ENCODE peak calls at places on chromosomes 1 and 21, in four cellular contexts. T is SK-N-SH; V is naive thymus-derived CD4-positive, alpha-beta T cell; K is tibial artery. A is an unnamed sample.

GRCh38 chr1:151061012-151061401 is 810 bp downstream of the MLLT11 start:
- DNase-seq in K (peak; percentile 31), T (peak; percentile 35), V (no peak), A (no peak)

GRCh38 chr1:115912116-115912515 is 64.2 kb upstream of the SLC22A15 start:
- DNase-seq in K (no peak), V (no peak), T (no peak), A (no peak)

GRCh38 chr1:228236744-228237143 is 28.9 kb downstream of the OBSCN start:
- DNase-seq in V (no peak), K (no peak), T (no peak), A (no peak)

GRCh38 chr1:224640018-224640417 is 23.9 kb downstream of the CNIH3 start:
- DNase-seq in V (no peak), K (no peak), T (no peak), A (no peak)

GRCh38 chr21:21921410-21922232 is 923.4 kb downstream of the NCAM2 start:
- DNase-seq in K (no peak), V (no peak), T (peak; percentile 16), A (no peak)

GRCh38 chr1:51504806-51505525 is 14.1 kb downstream of the EPS15 start:
- DNase-seq in T (no peak), K (no peak), V (no peak), A (no peak)

GRCh38 chr1:200740291-200741212 is 1.9 kb downstream of the CAMSAP2 start:
- DNase-seq in T (no peak), K (no peak), V (no peak), A (no peak)

GRCh38 chr1:10646347-10646861 is 150.0 kb downstream of the CASZ1 start:
- DNase-seq in K (no peak), V (no peak), T (peak; percentile 75), A (no peak)

GRCh38 chr21:34640858-34641257 is 25.9 kb upstream of the RCAN1 start:
- DNase-seq in V (no peak), T (no peak), K (no peak), A (no peak)

GRCh38 chr1:153921803-153922075 is 1.0 kb downstream of the GATAD2B start:
- DNase-seq in V (no peak), K (no peak), T (peak; percentile 4), A (no peak)

GRCh38 chr1:211738096-211738708 is 62.8 kb upstream of the NEK2 start:
- DNase-seq in T (no peak), V (no peak), K (no peak), A (no peak)

GRCh38 chr1:67648582-67649326 is 36.2 kb upstream of the GADD45A start:
- DNase-seq in T (no peak), V (no peak), K (no peak), A (no peak)

GRCh38 chr1:156499194-156499702 is 1.3 kb downstream of the MEF2D start:
- DNase-seq in V (no peak), K (peak; percentile 68), T (no peak), A (no peak)
- H3K4me1 ChIP-seq in V (peaks cover 74% of the 10 kb centered on the region), K (peaks cover 71% of the 10 kb centered on the region), T (peaks cover 47% of the 10 kb centered on the region), A (peaks cover 49% of the 10 kb centered on the region)

GRCh38 chr21:42536601-42537000 is 22.9 kb downstream of the SLC37A1 start:
- DNase-seq in V (no peak), T (no peak), K (peak; percentile 34), A (no peak)
- H3K4me1 ChIP-seq in V (peaks cover 5% of the 10 kb centered on the region), T (no peaks in the 10 kb centered on the region), K (peaks cover 12% of the 10 kb centered on the region), A (no peaks in the 10 kb centered on the region)

DNA sequence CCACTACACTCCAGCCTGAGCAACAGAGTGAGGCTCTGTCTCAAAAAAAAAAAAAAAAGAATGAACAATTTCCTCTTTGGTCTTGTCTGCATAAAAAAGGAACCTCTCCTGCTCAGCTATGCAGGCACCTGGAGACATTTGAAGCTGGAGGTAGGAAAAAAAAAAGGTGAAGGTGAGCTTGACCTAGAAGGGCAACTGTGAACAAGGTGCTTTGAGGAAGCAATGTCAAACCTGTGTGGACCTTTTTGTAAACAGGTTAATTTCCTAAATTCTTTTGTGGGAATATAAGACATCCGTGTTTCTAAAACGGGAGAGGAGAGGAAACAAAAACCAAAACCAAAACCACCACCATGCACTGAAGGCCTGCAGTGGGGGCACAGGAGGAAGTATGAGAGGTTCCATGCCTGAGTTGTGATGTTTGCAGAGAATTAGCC is 77.5 kb downstream of the SLC45A1 start:
- DNase-seq in V (peak; percentile 41), T (no peak), K (no peak), A (no peak)
- H3K4me1 ChIP-seq in V (peaks cover 42% of the 10 kb centered on the region), T (peaks cover 44% of the 10 kb centered on the region), K (peaks cover 98% of the 10 kb centered on the region), A (peaks cover 31% of the 10 kb centered on the region)

GRCh38 chr1:160608514-160608913 is 29.2 kb upstream of the CD84 start:
- DNase-seq in K (no peak), T (no peak), V (no peak), A (no peak)

GRCh38 chr1:160610584-160611242 is 31.4 kb upstream of the CD84 start:
- DNase-seq in V (no peak), T (no peak), K (no peak), A (no peak)

GRCh38 chr1:160608057-160608456 is 28.8 kb upstream of the CD84 start:
- DNase-seq in T (no peak), V (no peak), K (no peak), A (no peak)

GRCh38 chr1:160607051-160608032 is 28.0 kb upstream of the CD84 start:
- DNase-seq in V (peak; percentile 71), K (no peak), T (peak; percentile 33), A (no peak)

DNA sequence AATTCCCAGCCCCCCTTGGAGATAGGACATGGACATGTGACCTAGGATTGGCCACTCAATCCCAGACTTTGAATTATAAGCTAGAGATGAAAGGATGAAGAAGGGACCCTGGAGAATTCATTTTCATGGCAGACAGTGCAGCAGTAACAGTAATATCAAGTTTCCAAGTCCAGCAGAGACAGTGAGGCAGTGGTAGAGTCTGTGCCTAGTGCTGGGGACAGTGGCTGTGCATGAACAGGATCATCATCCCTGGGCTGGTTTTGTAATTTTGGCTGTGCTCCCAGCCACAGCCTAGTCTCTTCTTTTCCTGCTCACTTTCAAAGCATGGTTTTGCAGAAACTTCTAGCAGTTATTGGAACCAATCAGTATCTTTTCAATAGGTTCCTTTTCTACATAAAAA is 29.6 kb upstream of the CD84 start:
- DNase-seq in V (no peak), K (no peak), T (no peak), A (no peak)
- H3K4me1 ChIP-seq in V (peaks cover 6% of the 10 kb centered on the region), K (no peaks in the 10 kb centered on the region), T (no peaks in the 10 kb centered on the region), A (no peaks in the 10 kb centered on the region)

GRCh38 chr1:12184008-12184681 is 17.4 kb downstream of the TNFRSF1B start:
- DNase-seq in T (peak; percentile 93), V (no peak), K (peak; percentile 91), A (peak; percentile 80)

GRCh38 chr1:12182410-12182946 is 15.7 kb downstream of the TNFRSF1B start:
- DNase-seq in V (no peak), K (no peak), T (no peak), A (no peak)

GRCh38 chr1:12181568-12181967 is 14.8 kb downstream of the TNFRSF1B start:
- DNase-seq in V (no peak), T (no peak), K (no peak), A (no peak)

GRCh38 chr1:12185036-12185435 is 18.2 kb downstream of the TNFRSF1B start:
- DNase-seq in K (no peak), V (no peak), T (no peak), A (no peak)

DNA sequence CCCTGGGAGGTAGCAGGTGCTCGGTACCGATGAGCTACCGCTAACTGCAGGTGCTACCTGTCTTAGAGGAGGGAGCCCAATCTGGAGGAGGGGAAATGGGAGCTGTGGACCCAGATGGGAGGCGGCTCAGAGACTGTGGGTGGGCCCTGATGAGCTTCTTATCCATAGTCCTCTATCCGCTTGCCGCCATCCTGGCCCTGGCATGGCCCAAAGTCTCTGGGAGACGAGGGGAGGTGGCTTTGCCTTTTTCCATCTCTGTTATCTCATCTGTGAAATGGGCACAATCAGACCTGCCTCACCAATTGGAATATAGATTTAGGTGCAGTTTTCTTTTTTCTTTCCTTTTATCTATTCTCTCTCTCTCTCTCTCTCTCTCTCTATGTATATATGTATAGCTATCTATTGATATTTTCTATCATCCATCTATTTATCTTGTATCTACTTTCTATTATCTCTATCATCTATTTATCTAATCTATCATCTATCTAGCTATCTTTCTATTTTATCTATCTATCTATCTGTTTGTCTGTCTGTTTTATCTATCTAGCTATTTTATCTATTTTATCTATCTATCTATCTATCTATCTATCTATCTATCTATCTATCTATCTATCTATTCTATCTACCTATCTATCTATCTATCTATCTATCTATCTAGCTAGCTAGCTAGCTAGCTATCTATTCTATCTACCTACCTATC is 16.5 kb downstream of the TNFRSF1B start:
- DNase-seq in V (no peak), T (no peak), K (no peak), A (peak; percentile 23)
- H3K4me1 ChIP-seq in V (peaks cover 23% of the 10 kb centered on the region), T (peaks cover 12% of the 10 kb centered on the region), K (peaks cover 26% of the 10 kb centered on the region), A (peaks cover 15% of the 10 kb centered on the region)

DNA sequence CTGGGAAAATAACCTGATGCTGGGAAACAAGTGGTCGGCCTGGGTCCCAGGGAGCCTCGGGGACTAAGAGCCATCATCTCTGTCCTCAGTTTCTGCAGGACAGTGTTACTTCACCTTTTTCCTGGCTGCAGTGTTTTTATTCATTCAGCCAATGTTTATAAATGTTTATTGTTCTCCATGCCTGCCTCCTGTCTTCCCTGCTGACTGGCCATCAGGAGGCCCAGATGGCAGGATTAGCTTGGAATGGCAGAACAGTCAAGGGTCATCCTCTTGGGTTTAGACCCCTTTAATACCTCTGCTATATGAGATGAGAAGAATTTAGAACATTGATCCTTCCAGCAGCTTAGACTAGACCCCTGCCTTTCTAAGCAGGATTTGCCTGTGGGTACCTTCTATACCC is 13.3 kb downstream of the MAPKAPK2 start:
- DNase-seq in V (no peak), T (no peak), K (no peak), A (no peak)
- H3K4me1 ChIP-seq in V (peaks cover 8% of the 10 kb centered on the region), T (peaks cover 15% of the 10 kb centered on the region), K (peaks cover 98% of the 10 kb centered on the region), A (peaks cover 15% of the 10 kb centered on the region)

GRCh38 chr1:216700779-216701178 is 22.4 kb downstream of the ESRRG start:
- DNase-seq in V (no peak), K (no peak), T (no peak), A (no peak)
- H3K4me1 ChIP-seq in V (no peaks in the 10 kb centered on the region), K (no peaks in the 10 kb centered on the region), T (no peaks in the 10 kb centered on the region), A (no peaks in the 10 kb centered on the region)

GRCh38 chr21:33236799-33237198 is 7.1 kb downstream of the IFNAR2 start:
- DNase-seq in K (no peak), T (no peak), V (no peak), A (no peak)

GRCh38 chr21:33238565-33239255 is 9.0 kb downstream of the IFNAR2 start:
- DNase-seq in K (no peak), T (no peak), V (no peak), A (no peak)

GRCh38 chr21:33238146-33238545 is 8.4 kb downstream of the IFNAR2 start:
- DNase-seq in T (no peak), V (no peak), K (no peak), A (no peak)

GRCh38 chr21:33236013-33236686 is 6.4 kb downstream of the IFNAR2 start:
- DNase-seq in T (no peak), K (no peak), V (no peak), A (no peak)

GRCh38 chr21:33237446-33237845 is 7.7 kb downstream of the IFNAR2 start:
- DNase-seq in V (no peak), T (no peak), K (no peak), A (no peak)
- H3K4me1 ChIP-seq in V (peaks cover 82% of the 10 kb centered on the region), T (peaks cover 10% of the 10 kb centered on the region), K (peaks cover 10% of the 10 kb centered on the region), A (no peaks in the 10 kb centered on the region)

A was measured in ovary.